ENCODE peak calls at places on chromosomes 12 and 14, in seven cellular contexts. One of them, this sample, is unnamed.

GRCh38 chr12:117284160-117284559 is 77.3 kb downstream of the NOS1 start:
- DNase-seq in fibroblast of the aortic adventitia: no peak
- DNase-seq in lower lobe of right lung: no peak
- DNase-seq in cardiac muscle cell: no peak
- DNase-seq in AG10803: no peak
- DNase-seq in activated CD8-positive, alpha-beta memory T cell treated with anti-CD3 and anti-CD28 coated beads for 1 hour: no peak
- DNase-seq in EH: no peak
- DNase-seq in this sample: no peak

GRCh38 chr12:87025976-87026375 is 769.8 kb upstream of the MGAT4C start:
- DNase-seq in fibroblast of the aortic adventitia: no peak
- DNase-seq in lower lobe of right lung: no peak
- DNase-seq in cardiac muscle cell: peak
- DNase-seq in AG10803: no peak
- DNase-seq in activated CD8-positive, alpha-beta memory T cell treated with anti-CD3 and anti-CD28 coated beads for 1 hour: no peak
- DNase-seq in EH: no peak
- DNase-seq in this sample: no peak

GRCh38 chr12:94553130-94553519 is 93.5 kb upstream of the CEP83 start:
- DNase-seq in fibroblast of the aortic adventitia: peak
- DNase-seq in lower lobe of right lung: no peak
- DNase-seq in cardiac muscle cell: peak
- DNase-seq in AG10803: peak
- DNase-seq in activated CD8-positive, alpha-beta memory T cell treated with anti-CD3 and anti-CD28 coated beads for 1 hour: no peak
- DNase-seq in EH: peak
- DNase-seq in this sample: no peak

GRCh38 chr14:28926091-28926490 is 159.5 kb downstream of the FOXG1 start:
- DNase-seq in fibroblast of the aortic adventitia: no peak
- DNase-seq in lower lobe of right lung: no peak
- DNase-seq in cardiac muscle cell: no peak
- DNase-seq in AG10803: no peak
- DNase-seq in activated CD8-positive, alpha-beta memory T cell treated with anti-CD3 and anti-CD28 coated beads for 1 hour: no peak
- DNase-seq in EH: no peak
- DNase-seq in this sample: no peak

GRCh38 chr14:79573486-79573885 is 637.8 kb downstream of the DIO2 start:
- DNase-seq in fibroblast of the aortic adventitia: peak
- DNase-seq in lower lobe of right lung: no peak
- DNase-seq in cardiac muscle cell: peak
- DNase-seq in AG10803: no peak
- DNase-seq in activated CD8-positive, alpha-beta memory T cell treated with anti-CD3 and anti-CD28 coated beads for 1 hour: no peak
- DNase-seq in EH: peak
- DNase-seq in this sample: no peak

GRCh38 chr12:115203661-115204060 is 519.7 kb upstream of the TBX3 start:
- DNase-seq in fibroblast of the aortic adventitia: peak
- DNase-seq in lower lobe of right lung: no peak
- DNase-seq in cardiac muscle cell: peak
- DNase-seq in AG10803: peak
- DNase-seq in activated CD8-positive, alpha-beta memory T cell treated with anti-CD3 and anti-CD28 coated beads for 1 hour: no peak
- DNase-seq in EH: peak
- DNase-seq in this sample: no peak

GRCh38 chr12:104303538-104304151 is at the start of gene EID3:
- DNase-seq in fibroblast of the aortic adventitia: peak
- DNase-seq in lower lobe of right lung: peak
- DNase-seq in cardiac muscle cell: peak
- DNase-seq in AG10803: peak
- DNase-seq in activated CD8-positive, alpha-beta memory T cell treated with anti-CD3 and anti-CD28 coated beads for 1 hour: peak
- DNase-seq in EH: peak
- DNase-seq in this sample: peak

GRCh38 chr14:86838363-86838762 is 1154.6 kb downstream of the GALC start:
- DNase-seq in fibroblast of the aortic adventitia: peak
- DNase-seq in lower lobe of right lung: no peak
- DNase-seq in cardiac muscle cell: no peak
- DNase-seq in AG10803: no peak
- DNase-seq in activated CD8-positive, alpha-beta memory T cell treated with anti-CD3 and anti-CD28 coated beads for 1 hour: no peak
- DNase-seq in EH: peak
- DNase-seq in this sample: no peak

GRCh38 chr12:98595152-98595988 is 1.9 kb downstream of the SLC25A3 start:
- DNase-seq in fibroblast of the aortic adventitia: peak
- DNase-seq in lower lobe of right lung: no peak
- DNase-seq in cardiac muscle cell: peak
- DNase-seq in AG10803: peak
- DNase-seq in activated CD8-positive, alpha-beta memory T cell treated with anti-CD3 and anti-CD28 coated beads for 1 hour: no peak
- DNase-seq in EH: peak
- DNase-seq in this sample: peak

GRCh38 chr14:69170848-69171247 is 17.9 kb upstream of the DCAF5 start:
- DNase-seq in fibroblast of the aortic adventitia: peak
- DNase-seq in lower lobe of right lung: no peak
- DNase-seq in cardiac muscle cell: no peak
- DNase-seq in AG10803: peak
- DNase-seq in activated CD8-positive, alpha-beta memory T cell treated with anti-CD3 and anti-CD28 coated beads for 1 hour: no peak
- DNase-seq in EH: peak
- DNase-seq in this sample: no peak

GRCh38 chr12:13734753-13735152 is 246.6 kb downstream of the GRIN2B start:
- DNase-seq in fibroblast of the aortic adventitia: no peak
- DNase-seq in lower lobe of right lung: no peak
- DNase-seq in cardiac muscle cell: no peak
- DNase-seq in AG10803: no peak
- DNase-seq in activated CD8-positive, alpha-beta memory T cell treated with anti-CD3 and anti-CD28 coated beads for 1 hour: no peak
- DNase-seq in EH: no peak
- DNase-seq in this sample: no peak

GRCh38 chr12:15208140-15208539 is 13.1 kb downstream of the RERG start:
- DNase-seq in fibroblast of the aortic adventitia: peak
- DNase-seq in lower lobe of right lung: no peak
- DNase-seq in cardiac muscle cell: peak
- DNase-seq in AG10803: peak
- DNase-seq in activated CD8-positive, alpha-beta memory T cell treated with anti-CD3 and anti-CD28 coated beads for 1 hour: no peak
- DNase-seq in EH: peak
- DNase-seq in this sample: no peak

GRCh38 chr12:75205556-75205955 is 4.1 kb downstream of the KCNC2 start:
- DNase-seq in fibroblast of the aortic adventitia: no peak
- DNase-seq in lower lobe of right lung: no peak
- DNase-seq in cardiac muscle cell: no peak
- DNase-seq in AG10803: no peak
- DNase-seq in activated CD8-positive, alpha-beta memory T cell treated with anti-CD3 and anti-CD28 coated beads for 1 hour: no peak
- DNase-seq in EH: no peak
- DNase-seq in this sample: no peak

GRCh38 chr12:130203151-130203550 is 40.9 kb downstream of the FZD10 start:
- DNase-seq in fibroblast of the aortic adventitia: no peak
- DNase-seq in lower lobe of right lung: no peak
- DNase-seq in cardiac muscle cell: no peak
- DNase-seq in AG10803: no peak
- DNase-seq in activated CD8-positive, alpha-beta memory T cell treated with anti-CD3 and anti-CD28 coated beads for 1 hour: no peak
- DNase-seq in EH: no peak
- DNase-seq in this sample: no peak

GRCh38 chr14:60686865-60687264 is 37.3 kb downstream of the SIX4 start:
- DNase-seq in fibroblast of the aortic adventitia: no peak
- DNase-seq in lower lobe of right lung: no peak
- DNase-seq in cardiac muscle cell: no peak
- DNase-seq in AG10803: no peak
- DNase-seq in activated CD8-positive, alpha-beta memory T cell treated with anti-CD3 and anti-CD28 coated beads for 1 hour: no peak
- DNase-seq in EH: no peak
- DNase-seq in this sample: no peak

GRCh38 chr12:129559756-129560155 is 344.1 kb downstream of the TMEM132D start:
- DNase-seq in fibroblast of the aortic adventitia: no peak
- DNase-seq in lower lobe of right lung: no peak
- DNase-seq in cardiac muscle cell: no peak
- DNase-seq in AG10803: no peak
- DNase-seq in activated CD8-positive, alpha-beta memory T cell treated with anti-CD3 and anti-CD28 coated beads for 1 hour: no peak
- DNase-seq in EH: no peak
- DNase-seq in this sample: no peak

GRCh38 chr12:52945389-52946232 is 3.3 kb upstream of the KRT18 start:
- DNase-seq in fibroblast of the aortic adventitia: peak
- DNase-seq in lower lobe of right lung: peak
- DNase-seq in cardiac muscle cell: peak
- DNase-seq in AG10803: peak
- DNase-seq in activated CD8-positive, alpha-beta memory T cell treated with anti-CD3 and anti-CD28 coated beads for 1 hour: no peak
- DNase-seq in EH: peak
- DNase-seq in this sample: peak

GRCh38 chr14:90557516-90557915 is 160.7 kb downstream of the CALM1 start:
- DNase-seq in fibroblast of the aortic adventitia: no peak
- DNase-seq in lower lobe of right lung: peak
- DNase-seq in cardiac muscle cell: no peak
- DNase-seq in AG10803: no peak
- DNase-seq in activated CD8-positive, alpha-beta memory T cell treated with anti-CD3 and anti-CD28 coated beads for 1 hour: no peak
- DNase-seq in EH: no peak
- DNase-seq in this sample: no peak

GRCh38 chr12:132588821-132589669 is 21.3 kb downstream of the LRCOL1 start:
- DNase-seq in fibroblast of the aortic adventitia: no peak
- DNase-seq in lower lobe of right lung: no peak
- DNase-seq in cardiac muscle cell: no peak
- DNase-seq in AG10803: no peak
- DNase-seq in activated CD8-positive, alpha-beta memory T cell treated with anti-CD3 and anti-CD28 coated beads for 1 hour: no peak
- DNase-seq in EH: peak
- DNase-seq in this sample: no peak

GRCh38 chr14:67482765-67483164 is 5.8 kb downstream of the TMEM229B start:
- DNase-seq in fibroblast of the aortic adventitia: no peak
- DNase-seq in lower lobe of right lung: no peak
- DNase-seq in cardiac muscle cell: no peak
- DNase-seq in AG10803: no peak
- DNase-seq in activated CD8-positive, alpha-beta memory T cell treated with anti-CD3 and anti-CD28 coated beads for 1 hour: no peak
- DNase-seq in EH: no peak
- DNase-seq in this sample: no peak

GRCh38 chr12:132500137-132500855 is 10.3 kb downstream of the FBRSL1 start:
- DNase-seq in fibroblast of the aortic adventitia: no peak
- DNase-seq in lower lobe of right lung: no peak
- DNase-seq in cardiac muscle cell: no peak
- DNase-seq in AG10803: no peak
- DNase-seq in activated CD8-positive, alpha-beta memory T cell treated with anti-CD3 and anti-CD28 coated beads for 1 hour: no peak
- DNase-seq in EH: no peak
- DNase-seq in this sample: no peak

GRCh38 chr12:49580572-49581535 is 12.9 kb upstream of the MCRS1 start:
- DNase-seq in fibroblast of the aortic adventitia: peak
- DNase-seq in lower lobe of right lung: peak
- DNase-seq in cardiac muscle cell: peak
- DNase-seq in AG10803: peak
- DNase-seq in activated CD8-positive, alpha-beta memory T cell treated with anti-CD3 and anti-CD28 coated beads for 1 hour: no peak
- DNase-seq in EH: peak
- DNase-seq in this sample: peak

GRCh38 chr12:8687846-8688601 is 9.8 kb upstream of the RIMKLB start:
- DNase-seq in fibroblast of the aortic adventitia: peak
- DNase-seq in lower lobe of right lung: no peak
- DNase-seq in cardiac muscle cell: peak
- DNase-seq in AG10803: peak
- DNase-seq in activated CD8-positive, alpha-beta memory T cell treated with anti-CD3 and anti-CD28 coated beads for 1 hour: no peak
- DNase-seq in EH: peak
- DNase-seq in this sample: peak

GRCh38 chr14:91068642-91069041 is 8.2 kb upstream of the RPS6KA5 start:
- DNase-seq in fibroblast of the aortic adventitia: peak
- DNase-seq in lower lobe of right lung: no peak
- DNase-seq in cardiac muscle cell: peak
- DNase-seq in AG10803: peak
- DNase-seq in activated CD8-positive, alpha-beta memory T cell treated with anti-CD3 and anti-CD28 coated beads for 1 hour: no peak
- DNase-seq in EH: no peak
- DNase-seq in this sample: no peak

GRCh38 chr12:459430-460258 is at the start of gene B4GALNT3:
- DNase-seq in fibroblast of the aortic adventitia: peak
- DNase-seq in lower lobe of right lung: peak
- DNase-seq in cardiac muscle cell: peak
- DNase-seq in AG10803: no peak
- DNase-seq in activated CD8-positive, alpha-beta memory T cell treated with anti-CD3 and anti-CD28 coated beads for 1 hour: no peak
- DNase-seq in EH: peak
- DNase-seq in this sample: peak

GRCh38 chr12:46499226-46499625 is 126.7 kb upstream of the SLC38A2 start:
- DNase-seq in fibroblast of the aortic adventitia: no peak
- DNase-seq in lower lobe of right lung: no peak
- DNase-seq in cardiac muscle cell: no peak
- DNase-seq in AG10803: no peak
- DNase-seq in activated CD8-positive, alpha-beta memory T cell treated with anti-CD3 and anti-CD28 coated beads for 1 hour: no peak
- DNase-seq in EH: peak
- DNase-seq in this sample: no peak

GRCh38 chr14:60622210-60622919 is 26.9 kb downstream of the SIX1 start:
- DNase-seq in fibroblast of the aortic adventitia: peak
- DNase-seq in lower lobe of right lung: no peak
- DNase-seq in cardiac muscle cell: peak
- DNase-seq in AG10803: peak
- DNase-seq in activated CD8-positive, alpha-beta memory T cell treated with anti-CD3 and anti-CD28 coated beads for 1 hour: no peak
- DNase-seq in EH: no peak
- DNase-seq in this sample: no peak

GRCh38 chr14:49189381-49189780 is 396.8 kb downstream of the RPS29 start:
- DNase-seq in fibroblast of the aortic adventitia: no peak
- DNase-seq in lower lobe of right lung: no peak
- DNase-seq in cardiac muscle cell: no peak
- DNase-seq in AG10803: no peak
- DNase-seq in activated CD8-positive, alpha-beta memory T cell treated with anti-CD3 and anti-CD28 coated beads for 1 hour: no peak
- DNase-seq in EH: no peak
- DNase-seq in this sample: no peak